ENCODE peak calls at places on chromosomes 12 and 14, in seven cellular contexts. One of them, this sample, is unnamed. For H3K9me3 and H3K4me1, the result is how much of the 10 kb centered on the place peaks cover.

GRCh38 chr14:58884442-58884841 is 246.7 kb downstream of the DACT1 start:
- DNase-seq in fibroblast of lung: no peak
- DNase-seq in heart left ventricle: no peak
- DNase-seq in cardiac muscle cell: no peak
- DNase-seq in ovary: no peak
- DNase-seq in CD4-positive, CD25-positive, alpha-beta regulatory T cell: peak
- DNase-seq in adipocyte: no peak
- DNase-seq in this sample: no peak

GRCh38 chr12:92866418-92866817 is 62.7 kb downstream of the EEA1 start:
- DNase-seq in heart left ventricle: no peak
- DNase-seq in fibroblast of lung: no peak
- DNase-seq in CD4-positive, CD25-positive, alpha-beta regulatory T cell: no peak
- DNase-seq in cardiac muscle cell: no peak
- DNase-seq in ovary: no peak
- DNase-seq in adipocyte: no peak
- DNase-seq in this sample: no peak

GRCh38 chr12:29593001-29593400 is 95.5 kb upstream of the OVCH1 start:
- DNase-seq in adipocyte: no peak
- DNase-seq in heart left ventricle: no peak
- DNase-seq in ovary: no peak
- DNase-seq in cardiac muscle cell: no peak
- DNase-seq in fibroblast of lung: no peak
- DNase-seq in CD4-positive, CD25-positive, alpha-beta regulatory T cell: no peak
- DNase-seq in this sample: no peak

GRCh38 chr12:25723921-25724491 is 170.9 kb upstream of the LMNTD1 start:
- DNase-seq in adipocyte: peak
- DNase-seq in CD4-positive, CD25-positive, alpha-beta regulatory T cell: no peak
- DNase-seq in cardiac muscle cell: no peak
- DNase-seq in ovary: no peak
- DNase-seq in heart left ventricle: no peak
- DNase-seq in fibroblast of lung: peak
- DNase-seq in this sample: peak

GRCh38 chr14:75141967-75142366 is 15.1 kb upstream of the NEK9 start:
- DNase-seq in heart left ventricle: no peak
- DNase-seq in fibroblast of lung: peak
- DNase-seq in cardiac muscle cell: peak
- DNase-seq in ovary: no peak
- DNase-seq in CD4-positive, CD25-positive, alpha-beta regulatory T cell: peak
- DNase-seq in adipocyte: peak
- DNase-seq in this sample: no peak

GRCh38 chr12:56632701-56633464 is 2.8 kb upstream of the BAZ2A start:
- DNase-seq in adipocyte: peak
- DNase-seq in heart left ventricle: no peak
- DNase-seq in CD4-positive, CD25-positive, alpha-beta regulatory T cell: no peak
- DNase-seq in ovary: no peak
- DNase-seq in cardiac muscle cell: no peak
- DNase-seq in fibroblast of lung: no peak
- DNase-seq in this sample: peak

GRCh38 chr14:101184562-101184961 is 281.0 kb upstream of the RTL1 start:
- DNase-seq in fibroblast of lung: no peak
- DNase-seq in CD4-positive, CD25-positive, alpha-beta regulatory T cell: no peak
- DNase-seq in heart left ventricle: no peak
- DNase-seq in cardiac muscle cell: no peak
- DNase-seq in adipocyte: no peak
- DNase-seq in ovary: no peak
- DNase-seq in this sample: no peak

GRCh38 chr14:50321009-50321660 is 9.0 kb downstream of the DMAC2L start:
- DNase-seq in cardiac muscle cell: peak
- DNase-seq in ovary: no peak
- DNase-seq in heart left ventricle: peak
- DNase-seq in fibroblast of lung: peak
- DNase-seq in CD4-positive, CD25-positive, alpha-beta regulatory T cell: peak
- DNase-seq in adipocyte: peak
- DNase-seq in this sample: peak

GRCh38 chr12:68793436-68793835 is 14.5 kb upstream of the MDM2 start:
- DNase-seq in fibroblast of lung: no peak
- DNase-seq in CD4-positive, CD25-positive, alpha-beta regulatory T cell: no peak
- DNase-seq in heart left ventricle: no peak
- DNase-seq in adipocyte: no peak
- DNase-seq in cardiac muscle cell: no peak
- DNase-seq in ovary: no peak
- DNase-seq in this sample: no peak

GRCh38 chr12:120496353-120497340 is 734 bp downstream of the DYNLL1 start:
- DNase-seq in ovary: peak
- DNase-seq in adipocyte: peak
- DNase-seq in fibroblast of lung: peak
- DNase-seq in cardiac muscle cell: peak
- DNase-seq in heart left ventricle: peak
- DNase-seq in CD4-positive, CD25-positive, alpha-beta regulatory T cell: peak
- DNase-seq in this sample: peak

GRCh38 chr14:88500611-88501010 is 54.2 kb downstream of the PTPN21 start:
- DNase-seq in CD4-positive, CD25-positive, alpha-beta regulatory T cell: no peak
- DNase-seq in adipocyte: no peak
- DNase-seq in fibroblast of lung: peak
- DNase-seq in heart left ventricle: no peak
- DNase-seq in ovary: no peak
- DNase-seq in cardiac muscle cell: no peak
- DNase-seq in this sample: no peak

GRCh38 chr12:6418796-6419195 is 26.0 kb upstream of the CD27 start:
- DNase-seq in heart left ventricle: no peak
- DNase-seq in fibroblast of lung: no peak
- DNase-seq in CD4-positive, CD25-positive, alpha-beta regulatory T cell: no peak
- DNase-seq in ovary: peak
- DNase-seq in adipocyte: no peak
- DNase-seq in cardiac muscle cell: no peak
- DNase-seq in this sample: no peak

GRCh38 chr14:102096569-102097188 is 9.8 kb upstream of the HSP90AA1 start:
- DNase-seq in fibroblast of lung: peak
- DNase-seq in ovary: peak
- DNase-seq in cardiac muscle cell: peak
- DNase-seq in heart left ventricle: peak
- DNase-seq in adipocyte: peak
- DNase-seq in CD4-positive, CD25-positive, alpha-beta regulatory T cell: peak
- DNase-seq in this sample: peak

GRCh38 chr12:29270446-29270845 is 110.5 kb downstream of the ERGIC2 start:
- DNase-seq in heart left ventricle: no peak
- DNase-seq in ovary: no peak
- DNase-seq in cardiac muscle cell: no peak
- DNase-seq in CD4-positive, CD25-positive, alpha-beta regulatory T cell: no peak
- DNase-seq in fibroblast of lung: no peak
- DNase-seq in adipocyte: no peak
- DNase-seq in this sample: no peak

GRCh38 chr14:90273532-90273931 is 17.2 kb downstream of the PSMC1 start:
- DNase-seq in cardiac muscle cell: no peak
- DNase-seq in fibroblast of lung: no peak
- DNase-seq in heart left ventricle: no peak
- DNase-seq in ovary: no peak
- DNase-seq in CD4-positive, CD25-positive, alpha-beta regulatory T cell: no peak
- DNase-seq in adipocyte: no peak
- DNase-seq in this sample: no peak

GRCh38 chr12:41743835-41744234 is 400.8 kb downstream of the GXYLT1 start:
- DNase-seq in heart left ventricle: no peak
- DNase-seq in adipocyte: no peak
- DNase-seq in cardiac muscle cell: no peak
- DNase-seq in CD4-positive, CD25-positive, alpha-beta regulatory T cell: no peak
- DNase-seq in ovary: no peak
- DNase-seq in fibroblast of lung: peak
- DNase-seq in this sample: no peak

GRCh38 chr12:103268831-103269514 is 226.8 kb downstream of the C12orf42 start:
- DNase-seq in adipocyte: no peak
- DNase-seq in CD4-positive, CD25-positive, alpha-beta regulatory T cell: peak
- DNase-seq in cardiac muscle cell: no peak
- DNase-seq in fibroblast of lung: peak
- DNase-seq in heart left ventricle: no peak
- DNase-seq in ovary: no peak
- DNase-seq in this sample: no peak

GRCh38 chr12:103278329-103278728 is 217.4 kb downstream of the C12orf42 start:
- DNase-seq in adipocyte: no peak
- DNase-seq in cardiac muscle cell: no peak
- DNase-seq in CD4-positive, CD25-positive, alpha-beta regulatory T cell: no peak
- DNase-seq in fibroblast of lung: no peak
- DNase-seq in ovary: no peak
- DNase-seq in heart left ventricle: no peak
- DNase-seq in this sample: no peak

GRCh38 chr12:103272949-103273348 is 222.8 kb downstream of the C12orf42 start:
- DNase-seq in ovary: no peak
- DNase-seq in heart left ventricle: no peak
- DNase-seq in cardiac muscle cell: no peak
- DNase-seq in adipocyte: no peak
- DNase-seq in CD4-positive, CD25-positive, alpha-beta regulatory T cell: no peak
- DNase-seq in fibroblast of lung: peak
- DNase-seq in this sample: no peak

GRCh38 chr12:103269962-103270361 is 225.8 kb downstream of the C12orf42 start:
- DNase-seq in ovary: no peak
- DNase-seq in cardiac muscle cell: no peak
- DNase-seq in fibroblast of lung: peak
- DNase-seq in adipocyte: no peak
- DNase-seq in CD4-positive, CD25-positive, alpha-beta regulatory T cell: no peak
- DNase-seq in heart left ventricle: no peak
- DNase-seq in this sample: no peak

GRCh38 chr12:103273645-103274044 is 222.1 kb downstream of the C12orf42 start:
- DNase-seq in cardiac muscle cell: no peak
- DNase-seq in adipocyte: no peak
- DNase-seq in ovary: no peak
- DNase-seq in fibroblast of lung: no peak
- DNase-seq in CD4-positive, CD25-positive, alpha-beta regulatory T cell: no peak
- DNase-seq in heart left ventricle: no peak
- DNase-seq in this sample: no peak
- H3K9me3 ChIP-seq in cardiac muscle cell: under half
- H3K9me3 ChIP-seq in adipocyte: under half
- H3K9me3 ChIP-seq in ovary: under half
- H3K9me3 ChIP-seq in fibroblast of lung: under half
- H3K9me3 ChIP-seq in CD4-positive, CD25-positive, alpha-beta regulatory T cell: under half
- H3K9me3 ChIP-seq in heart left ventricle: under half
- H3K9me3 ChIP-seq in this sample: under half

DNA sequence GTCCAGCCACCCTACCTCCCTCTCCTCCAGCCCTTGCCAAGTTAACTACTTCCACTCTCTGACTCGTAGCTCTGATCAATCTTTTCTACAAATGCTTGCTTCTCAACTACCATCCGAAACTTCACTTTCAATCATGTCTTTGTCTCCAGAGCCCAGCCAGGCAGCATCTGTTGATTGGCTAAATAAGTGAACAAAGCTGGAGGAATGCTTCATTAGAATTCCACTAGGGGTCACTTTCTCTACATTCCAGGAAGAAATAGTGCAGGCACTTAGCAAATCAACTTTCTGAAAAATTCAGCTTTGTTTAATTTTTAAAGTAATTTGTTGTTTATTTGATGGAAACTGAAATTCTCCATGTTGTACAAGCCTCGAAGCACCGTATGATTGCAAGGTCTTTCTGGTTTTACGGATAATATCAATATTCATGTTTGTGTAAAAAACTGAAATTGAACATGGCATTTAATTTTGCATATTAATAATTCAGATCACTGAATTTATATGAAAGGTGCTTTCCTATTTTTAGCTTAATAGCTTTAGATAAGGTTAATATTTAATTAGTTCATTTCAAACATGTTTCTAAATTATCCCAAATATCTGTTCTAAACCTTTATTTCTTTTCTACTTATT is 32.4 kb upstream of the HELB start:
- DNase-seq in heart left ventricle: no peak
- DNase-seq in ovary: no peak
- DNase-seq in cardiac muscle cell: peak
- DNase-seq in adipocyte: peak
- DNase-seq in CD4-positive, CD25-positive, alpha-beta regulatory T cell: peak
- DNase-seq in fibroblast of lung: peak
- DNase-seq in this sample: peak
- H3K4me1 ChIP-seq in heart left ventricle: under half
- H3K4me1 ChIP-seq in ovary: under half
- H3K4me1 ChIP-seq in cardiac muscle cell: under half
- H3K4me1 ChIP-seq in adipocyte: under half
- H3K4me1 ChIP-seq in CD4-positive, CD25-positive, alpha-beta regulatory T cell: under half
- H3K4me1 ChIP-seq in fibroblast of lung: under half
- H3K4me1 ChIP-seq in this sample: under half

GRCh38 chr14:20001863-20002262 is at the start of gene OR4Q2:
- DNase-seq in fibroblast of lung: no peak
- DNase-seq in adipocyte: no peak
- DNase-seq in CD4-positive, CD25-positive, alpha-beta regulatory T cell: no peak
- DNase-seq in ovary: no peak
- DNase-seq in cardiac muscle cell: no peak
- DNase-seq in heart left ventricle: no peak
- DNase-seq in this sample: no peak
- H3K9me3 ChIP-seq in fibroblast of lung: under half
- H3K9me3 ChIP-seq in adipocyte: under half
- H3K9me3 ChIP-seq in CD4-positive, CD25-positive, alpha-beta regulatory T cell: under half
- H3K9me3 ChIP-seq in ovary: under half
- H3K9me3 ChIP-seq in cardiac muscle cell: under half
- H3K9me3 ChIP-seq in heart left ventricle: under half
- H3K9me3 ChIP-seq in this sample: under half

GRCh38 chr14:91367173-91368171 is 50.1 kb downstream of the CCDC88C start:
- DNase-seq in CD4-positive, CD25-positive, alpha-beta regulatory T cell: peak
- DNase-seq in heart left ventricle: no peak
- DNase-seq in cardiac muscle cell: no peak
- DNase-seq in fibroblast of lung: peak
- DNase-seq in ovary: no peak
- DNase-seq in adipocyte: no peak
- DNase-seq in this sample: peak
- H3K4me1 ChIP-seq in CD4-positive, CD25-positive, alpha-beta regulatory T cell: half or more
- H3K4me1 ChIP-seq in heart left ventricle: under half
- H3K4me1 ChIP-seq in cardiac muscle cell: under half
- H3K4me1 ChIP-seq in fibroblast of lung: under half
- H3K4me1 ChIP-seq in ovary: under half
- H3K4me1 ChIP-seq in adipocyte: under half
- H3K4me1 ChIP-seq in this sample: under half

DNA sequence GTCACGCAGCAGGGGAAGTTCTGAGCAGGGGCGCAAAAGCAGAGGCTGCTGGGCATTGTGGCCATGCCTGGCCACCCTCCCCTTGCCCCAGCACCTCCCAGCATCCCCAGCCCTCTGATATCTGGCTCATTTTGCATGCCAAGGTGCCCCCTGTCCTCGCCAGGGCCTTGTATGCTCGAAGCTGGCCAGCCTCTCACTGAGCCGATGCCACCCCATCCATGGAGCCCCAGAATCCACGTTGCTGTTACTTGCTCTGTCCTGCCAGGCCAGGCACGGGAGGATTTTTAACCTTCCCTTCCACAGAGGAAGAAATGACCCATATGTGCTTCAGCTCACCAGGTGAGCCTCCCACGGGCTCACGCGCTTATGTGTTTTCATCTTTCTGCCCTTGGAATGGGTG is 413.4 kb downstream of the BCL11B start:
- DNase-seq in ovary: no peak
- DNase-seq in CD4-positive, CD25-positive, alpha-beta regulatory T cell: no peak
- DNase-seq in heart left ventricle: no peak
- DNase-seq in fibroblast of lung: no peak
- DNase-seq in cardiac muscle cell: no peak
- DNase-seq in adipocyte: no peak
- DNase-seq in this sample: no peak
- H3K9me3 ChIP-seq in ovary: under half
- H3K9me3 ChIP-seq in CD4-positive, CD25-positive, alpha-beta regulatory T cell: under half
- H3K9me3 ChIP-seq in heart left ventricle: under half
- H3K9me3 ChIP-seq in fibroblast of lung: under half
- H3K9me3 ChIP-seq in cardiac muscle cell: under half
- H3K9me3 ChIP-seq in adipocyte: under half
- H3K9me3 ChIP-seq in this sample: under half

This sample was measured in osteoblast.